ENCODE peak calls at places on chromosomes 6 and 20, in four cellular contexts. M is body of pancreas, B is H1, F is lung. T is an unnamed sample.

GRCh38 chr20:52889225-52889624 is 82.9 kb upstream of the TSHZ2 start:
- DNase-seq in M (peak), B (no peak), F (no peak), T (peak)

GRCh38 chr20:56826971-56827645 is 198.0 kb downstream of the TFAP2C start:
- DNase-seq in M (no peak), B (no peak), F (no peak), T (peak)

GRCh38 chr20:47681977-47682812 is 103.1 kb downstream of the SULF2 start:
- DNase-seq in M (peak), B (no peak), F (peak), T (peak)

GRCh38 chr6:75493400-75494064 is at the start of gene FILIP1:
- DNase-seq in M (peak), B (no peak), F (peak), T (peak)

GRCh38 chr20:52105045-52105572 is 86.5 kb downstream of the ZFP64 start:
- DNase-seq in M (peak), B (no peak), F (no peak), T (peak)

GRCh38 chr6:4067673-4068072 is 11.3 kb downstream of the FAM217A start:
- DNase-seq in M (no peak), B (no peak), F (no peak), T (no peak)

GRCh38 chr6:7770601-7771000 is 44.7 kb downstream of the BMP6 start:
- DNase-seq in M (no peak), B (no peak), F (no peak), T (no peak)

GRCh38 chr20:51399138-51399890 is 143.2 kb downstream of the NFATC2 start:
- DNase-seq in M (no peak), B (no peak), F (no peak), T (no peak)

GRCh38 chr6:96837138-96837971 is at the start of gene GPR63:
- DNase-seq in M (peak), B (peak), F (peak), T (peak)

GRCh38 chr20:43448748-43449535 is 8.8 kb upstream of the SRSF6 start:
- DNase-seq in M (peak), B (no peak), F (no peak), T (peak)

GRCh38 chr6:44915111-44915510 is 413.0 kb upstream of the RUNX2 start:
- DNase-seq in M (no peak), B (no peak), F (no peak), T (no peak)

GRCh38 chr6:7316658-7317533 is 3.9 kb upstream of the SSR1 start:
- DNase-seq in M (no peak), B (no peak), F (no peak), T (no peak)

GRCh38 chr6:63856271-63856670 is 220.7 kb downstream of the PHF3 start:
- DNase-seq in M (no peak), B (no peak), F (no peak), T (peak)

GRCh38 chr6:86683132-86683908 is 254.0 kb upstream of the HTR1E start:
- DNase-seq in M (no peak), B (no peak), F (no peak), T (no peak)

GRCh38 chr6:130020106-130020851 is 1.9 kb downstream of the L3MBTL3 start:
- DNase-seq in M (peak), B (no peak), F (peak), T (peak)

GRCh38 chr6:92708270-92708669 is 711.1 kb downstream of the EPHA7 start:
- DNase-seq in M (no peak), B (no peak), F (no peak), T (no peak)

GRCh38 chr6:87155920-87156600 is 695 bp downstream of the ZNF292 start:
- DNase-seq in M (peak), B (no peak), F (peak), T (peak)

GRCh38 chr20:19832875-19833274 is 74.8 kb downstream of the RIN2 start:
- DNase-seq in M (no peak), B (no peak), F (no peak), T (no peak)

GRCh38 chr20:6611911-6612614 is 155.4 kb upstream of the BMP2 start:
- DNase-seq in M (no peak), B (no peak), F (no peak), T (no peak)

GRCh38 chr6:101490857-101491256 is 97.3 kb downstream of the GRIK2 start:
- DNase-seq in M (no peak), B (no peak), F (no peak), T (no peak)

GRCh38 chr6:111430605-111431378 is 52.2 kb downstream of the REV3L start:
- DNase-seq in M (no peak), B (no peak), F (no peak), T (no peak)

GRCh38 chr6:166007349-166008263 is 160.0 kb downstream of the TBXT start:
- DNase-seq in M (peak), B (no peak), F (no peak), T (peak)

GRCh38 chr6:145707397-145707796 is 27.9 kb downstream of the EPM2A start:
- DNase-seq in M (no peak), B (no peak), F (no peak), T (no peak)

GRCh38 chr6:145705561-145705960 is 29.8 kb downstream of the EPM2A start:
- DNase-seq in M (no peak), B (no peak), F (no peak), T (peak)

GRCh38 chr6:145699462-145699861 is 35.9 kb downstream of the EPM2A start:
- DNase-seq in M (no peak), B (no peak), F (no peak), T (peak)

GRCh38 chr6:145704153-145704781 is 31.1 kb downstream of the EPM2A start:
- DNase-seq in M (no peak), B (no peak), F (no peak), T (peak)
- TF ChIP-seq CTCF in M (peak), B (no peak), F (no peak), T (peak)

DNA sequence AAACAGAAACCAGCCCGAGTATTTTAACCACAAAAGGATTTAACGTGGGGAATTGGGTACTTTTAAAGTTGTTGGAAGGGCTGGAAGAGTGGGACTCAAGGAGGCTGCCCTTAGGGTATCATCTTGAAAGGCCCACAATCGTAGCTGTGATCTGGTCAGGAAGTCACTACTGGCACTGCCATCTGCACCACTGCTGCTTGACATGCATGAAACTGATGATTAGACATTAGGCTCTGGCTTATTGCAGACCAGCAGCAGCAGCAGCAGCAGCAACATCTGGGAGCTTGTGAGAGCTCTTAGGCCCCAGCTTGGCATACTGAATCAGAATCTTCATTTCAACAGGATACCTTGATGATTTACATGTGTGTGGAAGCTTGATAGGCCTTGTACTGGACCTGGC is 68.6 kb downstream of the PHF20 start:
- DNase-seq in M (no peak), B (no peak), F (no peak), T (no peak)
- H3K4me3 ChIP-seq in M (no peak), B (no peak), F (no peak), T (no peak)

DNA sequence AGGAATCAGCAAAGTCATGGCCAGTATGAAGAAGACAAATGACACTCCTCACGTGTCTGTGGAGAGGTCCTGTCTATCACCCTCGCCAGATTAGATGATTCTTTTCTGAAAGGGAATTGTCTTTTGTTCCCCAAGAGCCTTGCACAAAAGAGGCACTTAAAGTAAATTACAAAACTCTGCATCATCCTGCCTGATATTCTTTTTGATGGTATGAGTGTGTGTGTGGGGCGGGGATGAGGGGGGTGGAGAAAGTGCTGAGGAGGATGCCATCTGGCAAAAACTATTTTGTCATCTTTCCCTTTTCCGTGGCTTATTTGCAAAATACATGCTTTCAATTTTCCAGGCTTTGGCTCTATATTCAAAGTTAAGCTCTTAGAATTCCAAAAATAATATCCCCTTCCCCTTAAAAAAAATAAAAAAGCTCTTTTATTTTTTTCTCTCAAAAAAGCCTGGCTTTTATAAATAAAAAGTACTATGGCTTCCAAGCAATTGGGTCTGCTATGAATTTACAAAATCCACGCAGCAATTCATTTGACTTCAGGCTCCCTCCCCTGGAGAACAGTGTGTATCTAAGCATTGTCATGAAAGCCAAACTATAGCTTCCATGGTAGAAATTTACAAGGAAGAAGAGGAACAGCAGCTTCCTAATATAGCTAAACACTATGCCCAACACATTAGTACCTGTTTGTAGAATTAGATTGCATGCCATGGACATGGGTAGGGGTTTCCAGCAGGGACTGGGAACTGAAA is 185.1 kb upstream of the ARG1 start:
- DNase-seq in M (no peak), B (no peak), F (no peak), T (no peak)
- TF ChIP-seq CTCF in M (no peak), B (no peak), F (no peak), T (no peak)

GRCh38 chr6:149060300-149060984 is 257.1 kb upstream of the TAB2 start:
- DNase-seq in M (peak), B (no peak), F (no peak), T (no peak)
- H3K4me3 ChIP-seq in M (no peak), B (no peak), F (no peak), T (no peak)

GRCh38 chr20:1811621-1812498 is 83.3 kb upstream of the SIRPA start:
- DNase-seq in M (peak), B (no peak), F (no peak), T (no peak)
- TF ChIP-seq CTCF in M (no peak), B (no peak), F (no peak), T (no peak)

GRCh38 chr6:135090819-135091218 is 36.2 kb upstream of the HBS1L start:
- DNase-seq in M (no peak), B (no peak), F (no peak), T (no peak)

GRCh38 chr6:135088232-135088760 is 33.7 kb upstream of the HBS1L start:
- DNase-seq in M (no peak), B (no peak), F (no peak), T (no peak)

GRCh38 chr6:135087803-135088202 is 33.2 kb upstream of the HBS1L start:
- DNase-seq in M (peak), B (no peak), F (no peak), T (no peak)

GRCh38 chr6:135089901-135090300 is 35.3 kb upstream of the HBS1L start:
- DNase-seq in M (no peak), B (no peak), F (no peak), T (no peak)

GRCh38 chr6:135088818-135089809 is 34.5 kb upstream of the HBS1L start:
- DNase-seq in M (no peak), B (no peak), F (no peak), T (peak)
- H3K4me3 ChIP-seq in M (no peak), B (no peak), F (no peak), T (no peak)